ENCODE peak calls at places on chromosomes 4 and X, in nine cellular contexts. T, H, E, W, V, U, L, I and K are unnamed samples.

GRCh38 chr4:89616382-89616781 is 220.6 kb downstream of the SNCA start:
- DNase-seq in T (no peak), H (no peak), E (no peak), W (no peak), V (no peak), U (no peak), L (no peak), I (no peak), K (no peak)

GRCh38 chrX:109622270-109622669 is 2.7 kb downstream of the KCNE5 start:
- DNase-seq in T (no peak), H (no peak), E (no peak), W (no peak), V (no peak), U (no peak), L (no peak), I (no peak), K (no peak)

GRCh38 chr4:187608001-187608421 is 387.6 kb upstream of the ZFP42 start:
- DNase-seq in T (no peak), H (no peak), E (no peak), W (no peak), V (no peak), U (peak), L (peak), I (no peak), K (no peak)

GRCh38 chrX:132480581-132481203 is 8.1 kb downstream of the MBNL3 start:
- DNase-seq in T (no peak), H (peak), E (peak), W (peak), V (no peak), U (peak), L (peak), I (peak), K (peak)

GRCh38 chr4:87718221-87718620 is 68.1 kb downstream of the DMP1 start:
- DNase-seq in T (no peak), H (peak), E (no peak), W (no peak), V (no peak), U (no peak), L (no peak), I (no peak), K (no peak)

GRCh38 chr4:180610317-180610716 is 1632.9 kb upstream of the TENM3 start:
- DNase-seq in T (peak), H (no peak), E (no peak), W (no peak), V (no peak), U (no peak), L (no peak), I (no peak), K (no peak)

GRCh38 chr4:57131849-57132745 is 21.9 kb upstream of the IGFBP7 start:
- DNase-seq in T (no peak), H (no peak), E (no peak), W (peak), V (no peak), U (no peak), L (peak), I (no peak), K (no peak)

GRCh38 chr4:1208266-1208961 is 36.0 kb upstream of the SPON2 start:
- DNase-seq in T (no peak), H (no peak), E (peak), W (no peak), V (no peak), U (no peak), L (peak), I (no peak), K (no peak)

GRCh38 chr4:24137596-24137962 is 247.7 kb upstream of the PPARGC1A start:
- DNase-seq in T (no peak), H (no peak), E (no peak), W (no peak), V (no peak), U (no peak), L (no peak), I (no peak), K (no peak)

GRCh38 chrX:137313627-137314026 is 252.3 kb upstream of the ZIC3 start:
- DNase-seq in T (no peak), H (no peak), E (no peak), W (no peak), V (no peak), U (no peak), L (no peak), I (no peak), K (no peak)

GRCh38 chr4:95190751-95191436 is 357.9 kb downstream of the UNC5C start:
- DNase-seq in T (no peak), H (no peak), E (no peak), W (peak), V (no peak), U (no peak), L (no peak), I (no peak), K (no peak)

GRCh38 chrX:23666282-23666681 is 1.0 kb upstream of the PRDX4 start:
- DNase-seq in T (no peak), H (no peak), E (no peak), W (no peak), V (no peak), U (no peak), L (no peak), I (no peak), K (no peak)

GRCh38 chr4:21447320-21448055 is 501.1 kb downstream of the KCNIP4 start:
- DNase-seq in T (peak), H (no peak), E (no peak), W (no peak), V (no peak), U (no peak), L (no peak), I (no peak), K (no peak)

GRCh38 chrX:645024-645376 is 14.4 kb downstream of the SHOX start:
- DNase-seq in T (no peak), H (no peak), E (no peak), W (no peak), V (peak), U (no peak), L (no peak), I (no peak), K (no peak)

GRCh38 chr4:10018818-10019438 is 2.4 kb downstream of the SLC2A9 start:
- DNase-seq in T (peak), H (peak), E (peak), W (peak), V (peak), U (peak), L (peak), I (peak), K (peak)

GRCh38 chr4:89254847-89255246 is 52.8 kb downstream of the GPRIN3 start:
- DNase-seq in T (no peak), H (no peak), E (no peak), W (peak), V (no peak), U (peak), L (peak), I (peak), K (peak)

GRCh38 chr4:57378766-57379165 is 268.6 kb upstream of the IGFBP7 start:
- DNase-seq in T (no peak), H (no peak), E (no peak), W (no peak), V (no peak), U (no peak), L (peak), I (no peak), K (peak)

GRCh38 chr4:156998500-156999174 is 27.0 kb upstream of the PDGFC start:
- DNase-seq in T (no peak), H (no peak), E (no peak), W (no peak), V (no peak), U (no peak), L (no peak), I (no peak), K (no peak)

GRCh38 chrX:10157545-10157944 is 770 bp downstream of the CLCN4 start:
- DNase-seq in T (no peak), H (no peak), E (no peak), W (no peak), V (no peak), U (peak), L (peak), I (no peak), K (peak)

GRCh38 chr4:20462426-20463175 is 210.9 kb downstream of the SLIT2 start:
- DNase-seq in T (peak), H (no peak), E (no peak), W (no peak), V (no peak), U (peak), L (no peak), I (no peak), K (no peak)

GRCh38 chr4:91279899-91280298 is 1023.9 kb upstream of the GRID2 start:
- DNase-seq in T (no peak), H (peak), E (no peak), W (no peak), V (no peak), U (no peak), L (no peak), I (no peak), K (no peak)

GRCh38 chr4:2546286-2546823 is 9.9 kb downstream of the FAM193A start:
- DNase-seq in T (no peak), H (no peak), E (no peak), W (no peak), V (no peak), U (no peak), L (no peak), I (no peak), K (no peak)

GRCh38 chr4:83240379-83240875 is 44.2 kb downstream of the COQ2 start:
- DNase-seq in T (no peak), H (no peak), E (no peak), W (no peak), V (no peak), U (no peak), L (no peak), I (no peak), K (no peak)

GRCh38 chr4:105979506-105979905 is 84.2 kb downstream of the NPNT start:
- DNase-seq in T (peak), H (no peak), E (no peak), W (no peak), V (no peak), U (no peak), L (no peak), I (no peak), K (no peak)

DNA sequence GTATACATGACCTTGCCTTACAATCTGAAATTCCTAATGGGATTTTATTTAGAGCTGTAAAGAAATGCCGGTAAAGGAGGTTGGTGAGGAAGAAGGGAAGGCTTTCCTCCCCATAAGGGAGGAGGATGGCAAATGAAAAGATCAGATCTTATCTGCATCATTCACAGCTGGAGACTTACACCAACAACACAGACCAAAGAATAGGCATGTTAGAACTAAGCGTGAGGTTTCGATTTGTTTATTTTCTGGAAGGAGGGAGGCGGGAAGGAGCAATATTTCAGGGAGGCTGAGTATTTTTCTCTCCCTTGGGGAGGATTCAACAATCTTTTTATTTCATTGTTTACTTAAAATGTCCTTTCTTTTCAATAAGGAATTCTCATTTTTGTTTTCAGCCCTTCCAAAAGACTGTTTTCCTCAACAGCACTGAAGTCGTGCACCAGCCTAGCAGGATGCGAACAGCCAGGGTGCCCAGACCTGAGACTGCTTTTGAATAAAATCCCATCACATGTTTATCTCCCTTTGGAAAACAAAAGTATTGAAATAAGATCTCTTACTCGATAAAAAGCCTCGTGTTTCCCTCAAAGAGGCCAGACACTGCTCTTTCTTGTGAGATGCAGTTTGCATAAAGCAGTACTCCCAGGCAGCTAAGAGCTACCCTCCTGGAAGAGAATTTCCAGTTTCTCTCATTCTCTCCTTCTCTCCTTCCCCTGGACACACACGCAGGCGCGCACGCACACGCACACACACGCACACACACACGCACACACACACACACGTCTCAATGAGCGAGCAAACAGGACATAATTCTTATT is 236.1 kb downstream of the MGST2 start:
- DNase-seq in T (no peak), H (no peak), E (no peak), W (no peak), V (no peak), U (peak), L (no peak), I (no peak), K (peak)
- H3K4me3 ChIP-seq in T (peak), H (no peak), E (peak), W (no peak), V (peak), U (peak), L (no peak), I (peak), K (peak)

GRCh38 chr4:7186081-7186480 is 6.3 kb upstream of the SORCS2 start:
- DNase-seq in T (no peak), H (no peak), E (no peak), W (peak), V (no peak), U (no peak), L (no peak), I (no peak), K (no peak)
- TF ChIP-seq CTCF in T (peak), H (peak), E (peak), W (peak), V (no peak), U (peak), L (no peak), I (no peak), K (peak)

GRCh38 chrX:115592997-115593734 is 32.2 kb downstream of the PLS3 start:
- DNase-seq in T (no peak), H (no peak), E (no peak), W (peak), V (no peak), U (peak), L (peak), I (no peak), K (peak)
- H3K4me3 ChIP-seq in T (no peak), H (peak), E (no peak), W (peak), V (no peak), U (peak), L (peak), I (no peak), K (peak)

GRCh38 chr4:189113389-189113888 is 827.2 kb upstream of the FRG1 start:
- DNase-seq in T (no peak), H (no peak), E (no peak), W (no peak), V (no peak), U (no peak), L (no peak), I (no peak), K (no peak)

GRCh38 chr4:189121336-189121735 is 819.3 kb upstream of the FRG1 start:
- DNase-seq in T (no peak), H (no peak), E (no peak), W (no peak), V (no peak), U (no peak), L (no peak), I (no peak), K (no peak)

GRCh38 chr4:189117426-189117825 is 823.2 kb upstream of the FRG1 start:
- DNase-seq in T (no peak), H (no peak), E (no peak), W (no peak), V (no peak), U (no peak), L (no peak), I (no peak), K (no peak)
- TF ChIP-seq CTCF in T (no peak), H (no peak), E (no peak), W (no peak), V (no peak), U (no peak), L (no peak), I (no peak), K (no peak)

DNA sequence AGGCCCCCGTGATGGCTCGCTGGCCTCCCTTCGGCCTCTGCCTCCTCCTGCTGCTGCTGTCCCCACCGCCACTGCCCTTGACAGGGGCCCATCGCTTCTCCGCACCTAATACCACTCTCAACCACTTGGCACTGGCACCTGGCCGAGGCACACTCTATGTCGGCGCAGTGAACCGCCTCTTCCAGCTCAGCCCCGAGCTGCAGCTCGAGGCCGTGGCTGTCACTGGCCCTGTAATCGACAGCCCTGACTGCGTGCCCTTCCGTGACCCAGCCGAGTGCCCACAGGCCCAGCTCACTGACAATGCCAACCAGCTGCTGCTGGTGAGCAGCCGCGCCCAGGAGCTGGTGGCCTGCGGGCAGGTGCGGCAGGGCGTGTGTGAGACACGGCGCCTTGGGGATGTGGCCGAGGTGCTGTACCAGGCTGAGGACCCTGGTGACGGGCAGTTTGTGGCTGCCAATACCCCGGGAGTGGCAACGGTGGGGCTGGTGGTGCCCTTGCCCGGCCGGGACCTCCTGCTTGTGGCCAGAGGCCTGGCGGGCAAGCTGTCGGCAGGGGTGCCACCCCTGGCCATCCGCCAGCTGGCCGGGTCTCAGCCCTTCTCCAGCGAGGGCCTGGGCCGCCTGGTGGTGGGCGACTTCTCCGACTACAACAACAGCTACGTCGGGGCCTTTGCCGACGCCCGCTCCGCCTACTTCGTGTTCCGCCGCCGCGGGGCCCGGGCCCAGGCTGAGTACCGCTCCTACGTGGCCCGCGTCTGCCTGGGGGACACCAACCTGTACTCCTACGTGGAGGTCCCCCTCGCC is 3.0 kb downstream of the PLXNB3 start:
- DNase-seq in T (no peak), H (no peak), E (peak), W (no peak), V (no peak), U (no peak), L (no peak), I (no peak), K (no peak)
- H3K4me3 ChIP-seq in T (no peak), H (no peak), E (no peak), W (no peak), V (no peak), U (no peak), L (no peak), I (no peak), K (no peak)

DNA sequence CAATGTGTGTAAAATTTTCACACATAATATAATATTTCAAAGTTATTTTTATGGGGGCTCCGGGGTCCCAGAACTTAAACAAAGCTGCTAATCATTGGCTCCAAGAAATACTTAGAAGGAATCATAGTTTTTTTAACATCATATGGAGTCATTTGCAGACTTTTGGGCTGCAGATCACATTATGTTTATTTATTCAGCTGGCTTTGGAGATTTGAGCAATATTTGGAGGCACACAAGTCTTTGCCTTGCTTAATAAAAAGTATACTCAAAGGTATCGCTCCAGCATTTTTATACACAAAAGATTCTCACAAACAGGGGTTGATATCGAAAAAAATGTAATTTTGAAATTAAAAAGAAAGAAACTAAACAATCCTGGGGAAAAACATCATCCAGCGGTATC is 382.5 kb upstream of the TENM3 start:
- DNase-seq in T (no peak), H (no peak), E (no peak), W (no peak), V (no peak), U (peak), L (no peak), I (no peak), K (peak)
- TF ChIP-seq CTCF in T (no peak), H (no peak), E (no peak), W (no peak), V (no peak), U (no peak), L (no peak), I (no peak), K (no peak)